ENCODE peak calls at places on chromosomes 7 and 10, in seven cellular contexts. H is GM12878, E is stomach, V is tibial nerve, K is sigmoid colon, A is SK-N-SH, Q is K562. I is an unnamed sample. For H3K27me3, the result is how much of the 10 kb centered on the place peaks cover.

GRCh38 chr7:98641646-98642489 is 24.8 kb downstream of the NPTX2 start:
- DNase-seq in H (peak), E (no peak), V (no peak), K (no peak), A (no peak), Q (no peak), I (no peak)

GRCh38 chr7:141045842-141046630 is 27.8 kb upstream of the TMEM178B start:
- DNase-seq in H (no peak), E (no peak), V (no peak), K (no peak), A (no peak), Q (no peak), I (no peak)

GRCh38 chr7:158648787-158649186 is 55.8 kb downstream of the NCAPG2 start:
- DNase-seq in H (no peak), E (no peak), V (no peak), K (no peak), A (no peak), Q (no peak), I (no peak)

GRCh38 chr10:127349737-127350136 is 153.3 kb upstream of the INSYN2A start:
- DNase-seq in H (no peak), E (no peak), V (no peak), K (no peak), A (no peak), Q (no peak), I (no peak)

GRCh38 chr10:50224330-50224952 is 26.9 kb downstream of the ASAH2 start:
- DNase-seq in H (peak), E (peak), V (peak), K (no peak), A (peak), Q (peak), I (no peak)

GRCh38 chr7:149293946-149294640 is 32.1 kb downstream of the ZNF783 start:
- DNase-seq in H (no peak), E (no peak), V (no peak), K (no peak), A (peak), Q (no peak), I (no peak)

GRCh38 chr7:36285276-36285675 is 104.4 kb upstream of the ANLN start:
- DNase-seq in H (no peak), E (no peak), V (no peak), K (peak), A (no peak), Q (no peak), I (no peak)

GRCh38 chr10:99372546-99373271 is 43.6 kb downstream of the CNNM1 start:
- DNase-seq in H (no peak), E (no peak), V (no peak), K (no peak), A (no peak), Q (no peak), I (no peak)

GRCh38 chr7:21480693-21481403 is 53.0 kb downstream of the SP4 start:
- DNase-seq in H (no peak), E (no peak), V (no peak), K (no peak), A (no peak), Q (no peak), I (no peak)

GRCh38 chr10:70260259-70260658 is 23.5 kb downstream of the NPFFR1 start:
- DNase-seq in H (no peak), E (no peak), V (no peak), K (no peak), A (no peak), Q (no peak), I (no peak)

GRCh38 chr10:70254795-70255328 is 21.6 kb upstream of the PPA1 start:
- DNase-seq in H (no peak), E (no peak), V (no peak), K (no peak), A (no peak), Q (no peak), I (no peak)

GRCh38 chr10:70255329-70256299 is 22.4 kb upstream of the PPA1 start:
- DNase-seq in H (no peak), E (no peak), V (no peak), K (no peak), A (no peak), Q (no peak), I (no peak)

GRCh38 chr10:70256463-70256862 is 23.2 kb upstream of the PPA1 start:
- DNase-seq in H (no peak), E (no peak), V (no peak), K (no peak), A (no peak), Q (no peak), I (no peak)

GRCh38 chr10:70258216-70258615 is 25.0 kb upstream of the PPA1 start:
- DNase-seq in H (no peak), E (no peak), V (no peak), K (no peak), A (no peak), Q (no peak), I (no peak)
- H3K4me3 ChIP-seq in H (no peak), E (no peak), V (no peak), K (no peak), A (no peak), Q (no peak), I (no peak)

DNA sequence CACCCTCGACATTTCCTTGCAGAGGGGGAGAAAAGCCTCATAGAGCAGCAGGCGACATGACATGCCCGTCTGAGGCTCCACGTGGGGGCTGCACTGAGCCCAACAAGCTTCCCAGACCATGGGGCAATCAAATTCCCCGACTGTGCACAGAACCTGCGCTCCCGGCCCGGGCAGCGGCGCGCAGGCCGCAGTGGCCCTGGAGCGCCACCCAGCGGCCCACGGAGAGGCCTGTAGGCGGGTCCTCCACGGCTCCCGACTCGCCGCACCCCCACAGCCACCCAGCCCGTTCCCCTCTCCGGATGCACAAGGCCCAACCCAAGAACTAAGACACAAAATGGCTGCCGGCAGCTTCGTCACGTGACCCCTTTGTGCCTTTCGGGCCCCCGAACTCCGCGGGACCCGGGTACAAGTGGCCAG is 816 bp downstream of the EPC1 start:
- DNase-seq in H (peak), E (peak), V (peak), K (peak), A (peak), Q (peak), I (peak)
- TF ChIP-seq EP300 in H (no peak), E (no peak), V (peak), K (no peak), A (no peak), Q (no peak), I (no peak)

DNA sequence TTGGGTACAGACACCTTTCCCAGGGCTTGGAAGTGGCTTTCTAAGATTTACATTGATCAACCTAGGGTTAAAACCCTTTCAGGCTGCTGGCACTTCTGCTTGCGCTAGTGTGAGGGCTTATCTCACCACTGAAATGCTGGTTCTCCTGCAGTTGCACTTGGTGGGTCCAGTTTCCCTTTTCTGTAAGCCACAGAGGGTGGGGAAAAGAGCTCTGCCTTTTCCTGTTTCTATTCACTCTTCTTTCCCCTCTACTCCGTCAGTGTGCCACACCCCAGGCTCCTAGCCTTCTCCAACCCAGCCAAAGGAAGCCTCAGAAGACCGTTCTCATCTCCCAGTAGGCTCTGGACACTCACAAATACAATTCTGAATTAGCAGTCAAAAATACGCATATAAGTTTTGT is 19.0 kb upstream of the CAPZA2 start:
- DNase-seq in H (no peak), E (no peak), V (peak), K (no peak), A (no peak), Q (no peak), I (no peak)
- H3K27me3 ChIP-seq in H (under half), E (under half), V (under half), K (under half), A (under half), Q (under half), I (under half)

DNA sequence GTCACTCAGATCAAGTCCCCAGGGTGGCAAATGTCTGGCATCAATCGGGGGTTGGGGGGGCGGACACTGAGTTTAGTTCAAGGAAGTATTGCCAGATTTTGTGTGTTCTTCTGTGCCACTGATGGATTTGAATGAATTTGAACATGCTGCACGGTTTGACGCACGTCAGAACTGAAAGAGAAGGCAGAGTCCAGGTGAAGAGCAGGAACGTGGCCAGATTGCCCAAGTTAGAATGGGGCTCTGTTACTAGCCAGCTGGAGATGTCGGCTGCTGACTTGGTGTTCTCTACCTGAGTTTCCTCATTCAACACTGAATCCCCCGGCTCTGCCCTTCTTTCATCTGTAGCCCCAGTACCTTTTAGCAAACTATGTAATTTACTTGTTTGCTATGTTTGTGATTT is 180.2 kb downstream of the PRKCQ start:
- DNase-seq in H (no peak), E (no peak), V (no peak), K (no peak), A (no peak), Q (no peak), I (no peak)
- H3K4me3 ChIP-seq in H (no peak), E (no peak), V (no peak), K (no peak), A (no peak), Q (no peak), I (no peak)

GRCh38 chr10:43078175-43078985 is 1.5 kb downstream of the RET start:
- DNase-seq in H (no peak), E (no peak), V (no peak), K (no peak), A (peak), Q (no peak), I (no peak)
- TF ChIP-seq EP300 in H (no peak), E (no peak), V (no peak), K (no peak), A (no peak), Q (no peak), I (no peak)

DNA sequence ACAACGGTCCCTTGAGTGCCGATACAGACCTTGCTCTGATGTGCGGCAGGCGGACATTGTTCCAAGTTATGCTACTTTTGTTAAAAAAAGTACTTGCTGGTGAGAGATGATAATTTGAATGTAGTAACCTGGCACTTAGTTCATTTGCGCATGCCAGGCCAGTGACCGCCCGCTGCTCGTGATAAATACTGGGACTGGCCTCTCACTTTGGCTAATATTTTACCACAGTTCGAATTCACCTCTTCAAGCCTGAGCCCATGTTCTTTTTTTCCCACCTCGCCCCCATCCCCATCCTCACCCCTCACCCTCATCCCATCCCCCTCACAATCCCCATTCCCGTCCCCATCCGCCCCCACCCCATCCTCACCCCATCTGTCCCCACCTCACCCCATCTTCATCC is 126.4 kb downstream of the DNAJB6 start:
- DNase-seq in H (no peak), E (peak), V (no peak), K (no peak), A (no peak), Q (no peak), I (no peak)
- H3K27me3 ChIP-seq in H (under half), E (under half), V (under half), K (under half), A (under half), Q (half or more), I (under half)

GRCh38 chr10:80713398-80713928 is 175.8 kb downstream of the SH2D4B start:
- DNase-seq in H (no peak), E (no peak), V (no peak), K (no peak), A (no peak), Q (no peak), I (no peak)
- H3K4me3 ChIP-seq in H (no peak), E (no peak), V (no peak), K (no peak), A (no peak), Q (no peak), I (no peak)

GRCh38 chr7:44183386-44183785 is 5.9 kb downstream of the GCK start:
- DNase-seq in H (no peak), E (no peak), V (no peak), K (no peak), A (no peak), Q (no peak), I (no peak)

GRCh38 chr7:44184221-44184873 is 4.9 kb downstream of the GCK start:
- DNase-seq in H (no peak), E (no peak), V (no peak), K (no peak), A (no peak), Q (no peak), I (no peak)

GRCh38 chr7:44180631-44181030 is 8.6 kb downstream of the GCK start:
- DNase-seq in H (no peak), E (no peak), V (no peak), K (no peak), A (no peak), Q (no peak), I (no peak)

GRCh38 chr7:44184874-44185446 is 4.3 kb downstream of the GCK start:
- DNase-seq in H (no peak), E (no peak), V (no peak), K (no peak), A (no peak), Q (no peak), I (no peak)

GRCh38 chr7:44182827-44183226 is 6.4 kb downstream of the GCK start:
- DNase-seq in H (no peak), E (no peak), V (no peak), K (no peak), A (no peak), Q (no peak), I (no peak)
- TF ChIP-seq EP300 in H (no peak), E (no peak), V (no peak), K (no peak), A (no peak), Q (no peak), I (no peak)

GRCh38 chr10:122368502-122369254 is 5.8 kb upstream of the PLEKHA1 start:
- DNase-seq in H (no peak), E (no peak), V (no peak), K (no peak), A (no peak), Q (no peak), I (no peak)
- H3K27me3 ChIP-seq in H (under half), E (under half), V (under half), K (under half), A (under half), Q (under half), I (under half)

DNA sequence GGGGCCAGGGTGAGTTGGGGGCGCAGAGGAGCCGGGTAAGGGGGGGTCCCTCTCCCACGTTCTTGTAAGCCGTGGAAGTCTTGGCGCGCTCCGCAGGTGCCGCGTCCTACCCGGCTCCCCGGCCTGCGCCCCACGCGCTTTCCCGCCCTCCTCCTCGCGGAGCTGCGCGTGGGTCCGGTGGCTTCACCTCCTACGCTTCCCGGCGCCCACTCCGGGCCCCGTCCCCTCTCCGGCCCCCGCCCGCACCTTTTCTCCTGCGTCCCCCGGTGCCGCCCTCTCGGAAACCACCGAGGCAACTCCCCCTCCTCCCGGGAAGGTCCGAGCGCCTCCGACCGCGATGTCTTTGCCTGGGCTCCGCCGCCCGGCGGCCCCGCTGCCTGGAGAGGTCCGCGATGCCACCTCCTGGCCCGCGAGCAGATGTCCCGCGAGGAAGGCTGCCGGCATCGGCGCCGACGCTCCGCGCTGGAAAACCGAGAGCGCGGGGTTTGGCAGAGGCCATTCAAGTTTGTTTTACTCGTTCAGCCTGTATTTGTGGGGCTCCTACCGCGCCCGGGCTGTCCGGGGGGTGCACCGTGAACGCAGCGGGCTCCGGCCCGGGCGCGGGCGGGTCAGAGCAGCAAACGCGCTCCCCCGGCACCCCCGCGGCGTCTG is 2.4 kb upstream of the NKX6-2 start:
- DNase-seq in H (no peak), E (peak), V (no peak), K (no peak), A (peak), Q (no peak), I (no peak)
- H3K4me3 ChIP-seq in H (no peak), E (peak), V (no peak), K (no peak), A (no peak), Q (no peak), I (no peak)

I was measured in suprapubic skin.